ENCODE peak calls at places on chromosomes 12 and 14, in eight cellular contexts. A is ELR; Y is CD4-positive, CD25-positive, alpha-beta regulatory T cell; I is DMS53; Z is cardiac muscle cell; E is stimulated activated CD4-positive, alpha-beta T cell treated with anti-CD3 and anti-CD28 coated beads, Interleukin-15, amount 100 ng/mL, for 1 hour; C is activated CD4-positive, alpha-beta T cell treated with anti-CD3 and anti-CD28 coated beads for 4 hours; K is RWPE2. P is an unnamed sample.
A peak's percentile ranks its signal among the peaks of the same experiment; 100 is the strongest.

GRCh38 chr12:123829561-123829960 is 67.5 kb downstream of the DNAH10 start:
- DNase-seq in Y (no peak), I (no peak), E (no peak), Z (no peak), A (peak; percentile 34), C (no peak), K (no peak), P (no peak)

GRCh38 chr12:46318037-46318436 is 49.2 kb upstream of the SLC38A1 start:
- DNase-seq in I (no peak), A (no peak), Y (no peak), Z (no peak), K (no peak), C (no peak), E (no peak), P (no peak)

GRCh38 chr12:78316150-78316549 is 485.5 kb downstream of the NAV3 start:
- DNase-seq in E (no peak), Z (no peak), C (no peak), A (no peak), Y (no peak), K (no peak), I (no peak), P (no peak)

GRCh38 chr12:57086951-57087688 is 1.8 kb upstream of the NAB2 start:
- DNase-seq in I (peak; percentile 78), A (peak; percentile 94), Y (peak; percentile 91), C (peak; percentile 98), E (peak; percentile 85), K (peak; percentile 91), Z (peak; percentile 77), P (peak; percentile 70)

GRCh38 chr14:46574236-46574970 is 77.2 kb downstream of the RPL10L start:
- DNase-seq in I (peak; percentile 2), A (peak; percentile 69), E (no peak), K (no peak), C (no peak), Z (no peak), Y (no peak), P (no peak)

GRCh38 chr14:59337151-59337611 is 128.0 kb downstream of the GPR135 start:
- DNase-seq in Y (no peak), I (no peak), E (no peak), Z (no peak), K (no peak), C (no peak), A (no peak), P (no peak)

GRCh38 chr14:56807586-56808168 is 2.6 kb downstream of the OTX2 start:
- DNase-seq in E (no peak), K (no peak), I (no peak), A (no peak), C (no peak), Y (no peak), Z (peak; percentile 51), P (no peak)

GRCh38 chr12:77354766-77355362 is 289.5 kb upstream of the E2F7 start:
- DNase-seq in E (no peak), A (peak; percentile 6), C (no peak), I (no peak), Y (no peak), Z (no peak), K (no peak), P (no peak)

GRCh38 chr12:54631988-54632728 is 2.5 kb downstream of the LACRT start:
- DNase-seq in Y (no peak), A (peak; percentile 3), I (no peak), Z (peak; percentile 11), K (no peak), C (no peak), E (no peak), P (no peak)

GRCh38 chr12:2126676-2127406 is 74.1 kb downstream of the CACNA1C start:
- DNase-seq in C (no peak), Z (no peak), E (no peak), A (no peak), Y (no peak), K (no peak), I (no peak), P (no peak)

GRCh38 chr14:61326847-61327246 is 5.5 kb downstream of the PRKCH start:
- DNase-seq in A (no peak), Z (no peak), I (no peak), K (no peak), C (no peak), E (no peak), Y (no peak), P (no peak)

GRCh38 chr12:31965090-31965489 is 5.9 kb downstream of the RESF1 start:
- DNase-seq in Z (no peak), E (no peak), A (no peak), I (no peak), K (no peak), C (peak; percentile 15), Y (no peak), P (no peak)

GRCh38 chr14:75979071-75979571 is 2.7 kb downstream of the TGFB3 start:
- DNase-seq in A (peak; percentile 46), E (no peak), C (peak; percentile 29), I (peak; percentile 29), Y (no peak), K (no peak), Z (peak; percentile 63), P (peak; percentile 65)

GRCh38 chr14:32230695-32231280 is 27.7 kb upstream of the RNU6-8 start:
- DNase-seq in A (peak; percentile 36), Y (no peak), Z (no peak), C (no peak), E (no peak), K (no peak), I (no peak), P (no peak)

GRCh38 chr12:28645436-28645835 is 455.2 kb downstream of the CCDC91 start:
- DNase-seq in I (no peak), C (no peak), Z (no peak), E (no peak), Y (no peak), K (no peak), A (no peak), P (no peak)

GRCh38 chr14:105049753-105050550 is 15.3 kb downstream of the GPR132 start:
- DNase-seq in K (no peak), A (no peak), I (no peak), Y (no peak), E (no peak), Z (no peak), C (no peak), P (no peak)

GRCh38 chr12:57191410-57191809 is 25.2 kb upstream of the NXPH4 start:
- DNase-seq in Z (no peak), C (no peak), I (peak; percentile 46), Y (no peak), A (no peak), E (no peak), K (no peak), P (no peak)

GRCh38 chr12:7144414-7145120 is 14.4 kb downstream of the CLSTN3 start:
- DNase-seq in I (peak; percentile 78), C (no peak), Z (peak; percentile 31), E (no peak), K (no peak), Y (no peak), A (peak; percentile 69), P (no peak)

GRCh38 chr14:64718762-64719161 is 14.5 kb downstream of the PLEKHG3 start:
- DNase-seq in Y (no peak), A (no peak), C (no peak), K (peak; percentile 29), I (no peak), Z (no peak), E (no peak), P (no peak)

GRCh38 chr12:121668750-121669524 is 517 bp downstream of the MORN3 start:
- DNase-seq in C (peak; percentile 64), K (no peak), I (peak; percentile 63), A (peak; percentile 66), E (peak; percentile 24), Y (peak; percentile 30), Z (peak; percentile 73), P (peak; percentile 78)

GRCh38 chr12:81417056-81417455 is 339.2 kb downstream of the ACSS3 start:
- DNase-seq in E (no peak), I (peak; percentile 55), Y (no peak), K (no peak), Z (no peak), C (no peak), A (no peak), P (no peak)

GRCh38 chr12:108381793-108382436 is 42.8 kb upstream of the CMKLR1 start:
- DNase-seq in Z (peak; percentile 80), K (no peak), A (no peak), Y (no peak), E (no peak), C (no peak), I (peak; percentile 14), P (no peak)

GRCh38 chr14:22689186-22689585 is 45.0 kb upstream of the OR6J1 start:
- DNase-seq in C (no peak), E (no peak), I (peak; percentile 85), K (peak; percentile 79), A (peak; percentile 95), Y (no peak), Z (no peak), P (no peak)

GRCh38 chr14:59116984-59117415 is 71.5 kb upstream of the DAAM1 start:
- DNase-seq in K (no peak), Z (no peak), E (no peak), A (peak; percentile 67), C (no peak), I (peak; percentile 74), Y (no peak), P (no peak)

GRCh38 chr12:54680374-54680773 is 32.2 kb upstream of the DCD start:
- DNase-seq in K (no peak), I (peak; percentile 75), Z (no peak), C (peak; percentile 13), E (no peak), Y (no peak), A (peak; percentile 45), P (peak; percentile 42)

GRCh38 chr12:94172031-94172430 is 23.7 kb downstream of the PLXNC1 start:
- DNase-seq in E (no peak), K (no peak), C (peak; percentile 21), Z (no peak), I (no peak), Y (no peak), A (peak; percentile 60), P (no peak)

GRCh38 chr12:45121224-45121623 is 70.3 kb upstream of the DBX2 start:
- DNase-seq in E (no peak), C (no peak), Y (no peak), K (no peak), A (peak; percentile 13), I (peak; percentile 52), Z (no peak), P (no peak)

GRCh38 chr12:31000751-31001150 is 72.9 kb upstream of the DDX11 start:
- DNase-seq in Y (no peak), Z (no peak), A (peak; percentile 70), E (no peak), C (no peak), I (no peak), K (no peak), P (no peak)

GRCh38 chr12:12776261-12776660 is 9.2 kb upstream of the APOLD1 start:
- DNase-seq in I (peak; percentile 86), C (no peak), K (no peak), A (peak; percentile 26), Z (no peak), E (no peak), Y (no peak), P (peak; percentile 14)

GRCh38 chr14:95262511-95262891 is 57.2 kb downstream of the CLMN start:
- DNase-seq in A (no peak), Z (no peak), E (no peak), C (no peak), K (no peak), I (no peak), Y (no peak), P (no peak)

GRCh38 chr14:76268013-76268376 is 107.9 kb upstream of the ESRRB start:
- DNase-seq in Z (no peak), Y (no peak), E (no peak), K (no peak), C (no peak), I (no peak), A (no peak), P (no peak)

GRCh38 chr12:14171111-14171510 is 189.7 kb upstream of the GRIN2B start:
- DNase-seq in I (no peak), Z (no peak), A (no peak), Y (no peak), E (no peak), C (no peak), K (no peak), P (no peak)

GRCh38 chr12:55972906-55973597 is 826 bp upstream of the RAB5B start:
- DNase-seq in E (no peak), I (peak; percentile 72), Z (no peak), K (no peak), C (no peak), Y (no peak), A (no peak), P (no peak)

GRCh38 chr12:50287271-50287670 is 4.0 kb upstream of the LIMA1 start:
- DNase-seq in Z (no peak), K (no peak), E (no peak), I (no peak), A (no peak), C (no peak), Y (no peak), P (no peak)

P was measured in BE2C.